ENCODE peak calls at places on chromosomes 1 and 21, in nine cellular contexts. D is stomach, F is progenitor cell of endocrine pancreas, J is kidney epithelial cell, X is mammary epithelial cell, N is foreskin keratinocyte, C is AG04450, E is GM13977, K is Calu3. A is an unnamed sample.

GRCh38 chr1:108141604-108142003 is 58.5 kb downstream of the SLC25A24 start:
- DNase-seq in N (peak; percentile 83), D (no peak), J (no peak), X (peak; percentile 41), K (no peak), F (no peak), C (no peak), E (no peak), A (no peak)

GRCh38 chr1:31936966-31937299 is 1.2 kb downstream of the PTP4A2 start:
- DNase-seq in D (no peak), X (no peak), F (no peak), C (no peak), E (no peak), J (no peak), K (no peak), N (no peak), A (no peak)

GRCh38 chr1:183205196-183205781 is 19.2 kb downstream of the LAMC2 start:
- DNase-seq in D (no peak), F (no peak), J (no peak), C (peak; percentile 20), K (no peak), X (no peak), E (no peak), N (no peak), A (peak; percentile 78)

GRCh38 chr1:20325844-20326323 is 35.2 kb downstream of the VWA5B1 start:
- DNase-seq in C (no peak), K (no peak), X (no peak), E (no peak), F (no peak), J (no peak), N (no peak), D (no peak), A (no peak)

GRCh38 chr21:29217818-29218252 is 80.9 kb upstream of the BACH1 start:
- DNase-seq in C (peak; percentile 87), J (peak; percentile 39), X (peak; percentile 94), D (no peak), K (peak; percentile 15), F (no peak), E (no peak), N (peak; percentile 97), A (no peak)

GRCh38 chr1:224914292-224914900 is 15.1 kb upstream of the DNAH14 start:
- DNase-seq in J (no peak), E (no peak), D (no peak), N (no peak), X (no peak), C (no peak), K (no peak), F (no peak), A (no peak)

GRCh38 chr21:35925497-35925896 is 134.8 kb downstream of the SETD4 start:
- DNase-seq in E (no peak), D (peak; percentile 39), K (peak; percentile 65), J (peak; percentile 73), N (peak; percentile 5), X (peak; percentile 58), F (no peak), C (no peak), A (peak; percentile 69)

GRCh38 chr1:216690593-216690992 is 32.6 kb downstream of the ESRRG start:
- DNase-seq in F (no peak), J (no peak), K (no peak), X (no peak), N (no peak), E (no peak), C (no peak), D (no peak), A (no peak)

GRCh38 chr1:6730889-6731288 is 29.3 kb upstream of the DNAJC11 start:
- DNase-seq in N (no peak), E (no peak), K (no peak), D (no peak), J (no peak), F (no peak), X (no peak), C (no peak), A (peak; percentile 6)

GRCh38 chr1:6738987-6739386 is 37.4 kb upstream of the DNAJC11 start:
- DNase-seq in K (no peak), C (no peak), E (no peak), D (no peak), F (no peak), J (no peak), X (no peak), N (no peak), A (no peak)

GRCh38 chr1:6731905-6732304 is 30.3 kb upstream of the DNAJC11 start:
- DNase-seq in E (no peak), C (no peak), F (no peak), K (no peak), X (no peak), J (no peak), N (no peak), D (no peak), A (peak; percentile 6)

GRCh38 chr1:6732942-6733341 is 31.3 kb upstream of the DNAJC11 start:
- DNase-seq in C (no peak), F (no peak), K (no peak), E (no peak), N (no peak), X (no peak), D (no peak), J (no peak), A (peak; percentile 42)

GRCh38 chr1:6734579-6735397 is 33.2 kb upstream of the DNAJC11 start:
- DNase-seq in J (no peak), E (no peak), D (no peak), K (no peak), N (no peak), F (no peak), X (peak; percentile 28), C (no peak), A (no peak)
- TF ChIP-seq CTCF in J (no peak), E (no peak), D (no peak), K (no peak), N (no peak), F (no peak), X (no peak), C (no peak), A (no peak)

GRCh38 chr1:1306661-1307260 is 969 bp downstream of the ACAP3 start:
- DNase-seq in D (no peak), J (no peak), E (no peak), C (no peak), X (no peak), F (no peak), N (peak; percentile 45), K (no peak), A (no peak)

GRCh38 chr1:1307261-1307907 is 346 bp downstream of the ACAP3 start:
- DNase-seq in J (no peak), X (no peak), D (no peak), C (no peak), N (no peak), F (no peak), K (peak; percentile 43), E (no peak), A (no peak)

GRCh38 chr1:1304331-1305299 is 3.1 kb downstream of the ACAP3 start:
- DNase-seq in X (peak; percentile 68), C (peak; percentile 65), J (peak; percentile 31), D (peak; percentile 51), K (no peak), N (peak; percentile 89), F (no peak), E (no peak), A (peak; percentile 96)

GRCh38 chr1:1305300-1306069 is 2.2 kb downstream of the ACAP3 start:
- DNase-seq in C (peak; percentile 29), E (peak; percentile 85), X (peak; percentile 73), D (peak; percentile 79), F (no peak), N (peak; percentile 84), K (peak; percentile 66), J (peak; percentile 35), A (peak; percentile 92)

DNA sequence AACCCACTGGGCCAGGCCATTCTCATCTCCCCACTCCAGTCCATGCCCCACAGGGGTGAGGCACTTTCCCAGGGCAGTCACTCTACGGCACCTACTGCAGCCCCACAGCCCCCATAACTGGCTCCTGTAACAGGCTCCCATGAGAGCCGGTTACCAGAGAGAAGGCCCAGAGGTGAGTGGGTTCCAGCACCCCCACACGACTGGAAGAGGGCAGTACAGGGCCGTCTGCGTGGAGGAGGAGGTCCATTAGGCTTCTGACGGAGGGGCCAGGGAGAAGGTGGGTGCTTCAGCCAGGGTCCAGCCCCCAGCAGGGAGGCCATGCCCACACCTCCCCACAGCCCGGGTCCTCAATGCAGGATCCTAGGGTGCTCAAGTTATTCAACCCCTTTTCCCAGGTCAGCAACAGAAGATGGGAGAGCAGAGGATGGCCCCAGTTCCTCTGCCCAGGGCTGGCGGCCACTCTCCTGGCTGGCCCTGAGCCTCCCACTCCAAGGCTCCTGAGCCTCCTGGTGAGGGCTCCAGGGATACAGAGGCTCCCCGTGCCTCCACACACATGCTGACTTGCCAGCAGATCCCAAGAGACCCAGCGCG is 1.6 kb downstream of the ACAP3 start:
- DNase-seq in E (no peak), X (no peak), N (no peak), C (no peak), D (no peak), J (no peak), K (no peak), F (no peak), A (no peak)
- TF ChIP-seq CTCF in E (peak; percentile 48), X (peak; percentile 12), N (peak; percentile 30), C (peak; percentile 32), D (no peak), J (peak; percentile 28), K (no peak), F (no peak), A (no peak)

DNA sequence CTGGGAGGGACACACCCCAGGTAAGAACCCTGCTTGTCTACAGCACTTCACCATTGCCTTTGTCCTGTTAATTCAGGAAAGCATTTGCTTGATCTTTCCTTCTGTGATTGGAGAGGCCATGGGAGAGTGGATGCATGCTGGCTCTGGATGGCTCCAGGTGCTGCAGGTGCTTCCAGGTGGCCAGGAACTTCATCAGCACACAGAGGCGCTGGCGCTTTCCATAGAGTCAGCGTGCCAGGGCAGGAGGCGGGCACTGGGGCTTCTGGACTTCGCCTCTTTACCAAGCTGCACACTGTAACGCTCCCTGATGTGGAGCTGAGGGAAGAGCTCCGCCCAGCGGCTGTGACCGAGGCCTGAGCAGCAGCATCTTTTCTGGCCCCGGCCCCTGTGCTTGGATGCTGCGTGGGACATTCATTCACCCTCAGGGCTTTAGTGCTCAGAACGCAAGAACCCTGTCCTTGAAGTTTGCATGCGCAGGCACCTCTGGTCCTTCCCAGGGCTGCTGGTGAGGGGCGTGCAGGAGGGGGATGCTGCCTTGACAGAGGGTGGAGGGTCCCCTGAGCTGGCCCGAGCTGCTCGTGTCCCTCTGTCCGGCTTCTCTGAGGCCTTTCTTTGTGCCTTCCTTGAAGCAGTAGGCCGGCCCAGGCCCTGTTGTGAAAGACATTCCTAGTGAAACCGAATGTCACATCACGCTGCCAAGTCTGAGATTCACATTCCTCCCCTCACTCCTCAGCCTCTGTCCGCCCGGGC is 1.6 kb upstream of the MX2 start:
- DNase-seq in J (no peak), X (peak; percentile 21), N (no peak), F (no peak), E (no peak), D (peak; percentile 79), K (peak; percentile 63), C (peak; percentile 10), A (peak; percentile 86)
- TF ChIP-seq CTCF in J (peak; percentile 17), X (peak; percentile 35), N (peak; percentile 24), F (peak; percentile 14), E (no peak), D (peak; percentile 37), K (no peak), C (peak; percentile 4), A (no peak)

DNA sequence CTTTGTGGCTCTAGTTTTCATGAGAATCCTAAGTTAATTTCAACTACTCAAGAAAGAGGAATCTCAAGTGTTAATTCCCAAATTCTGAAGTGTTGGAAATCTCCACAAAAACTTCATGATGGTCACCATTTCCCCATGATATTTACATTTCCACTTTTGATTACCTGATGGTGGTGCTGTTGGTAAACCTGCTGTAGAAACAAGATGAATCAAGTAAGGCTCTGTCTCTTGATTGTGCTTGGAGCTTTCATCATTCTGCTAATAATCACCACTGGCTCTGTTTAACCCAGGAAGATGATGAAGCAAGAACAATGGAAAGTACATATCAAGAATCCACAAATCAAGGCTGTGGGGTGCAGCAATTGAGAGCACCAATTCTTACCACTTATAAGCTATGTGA is 77.8 kb downstream of the C4BPA start:
- DNase-seq in C (no peak), X (peak; percentile 44), J (no peak), K (no peak), F (no peak), D (no peak), N (peak; percentile 59), E (no peak), A (no peak)
- TF ChIP-seq CTCF in C (peak; percentile 14), X (peak; percentile 71), J (peak; percentile 23), K (no peak), F (no peak), D (no peak), N (peak; percentile 81), E (peak; percentile 32), A (no peak)

A was measured in sigmoid colon.